ENCODE peak calls at places on chromosomes 4 and X, in nine cellular contexts. J is HepG2, W is mesenchymal stem cell, O is neural progenitor cell, T is GM23248, A is OCI-LY7, C is neuronal stem cell, K is GM23338, R is endothelial cell of umbilical vein. M is an unnamed sample. For H3K4me1, the result is how much of the 10 kb centered on the place peaks cover.

GRCh38 chrX:153802513-153803045 is 8.1 kb downstream of the SSR4 start:
- DNase-seq in O (no peak), K (no peak), C (no peak), J (no peak), A (no peak), W (no peak), R (no peak), T (no peak), M (no peak)

GRCh38 chrX:3263681-3264126 is 82.7 kb downstream of the MXRA5 start:
- DNase-seq in A (no peak), T (peak), O (no peak), J (no peak), R (peak), K (no peak), C (no peak), W (peak), M (no peak)

GRCh38 chr4:86092684-86093083 is 267.2 kb downstream of the MAPK10 start:
- DNase-seq in W (peak), A (no peak), R (peak), T (peak), K (no peak), O (no peak), C (no peak), J (no peak), M (peak)

GRCh38 chr4:10204401-10205058 is 87.9 kb upstream of the WDR1 start:
- DNase-seq in O (no peak), W (no peak), J (no peak), K (no peak), A (no peak), T (peak), C (no peak), R (no peak), M (peak)

GRCh38 chr4:24559032-24559821 is 25.1 kb downstream of the DHX15 start:
- DNase-seq in R (no peak), O (no peak), A (no peak), C (no peak), T (peak), J (no peak), W (no peak), K (peak), M (no peak)

GRCh38 chr4:42519803-42520417 is 122.6 kb downstream of the SHISA3 start:
- DNase-seq in J (peak), A (peak), C (peak), K (peak), R (peak), O (peak), T (peak), W (peak), M (peak)

GRCh38 chrX:43655151-43655676 is 885 bp upstream of the MAOA start:
- DNase-seq in R (peak), K (peak), C (no peak), A (no peak), W (peak), T (peak), J (no peak), O (peak), M (peak)

GRCh38 chr4:41349021-41349420 is 92.3 kb downstream of the UCHL1 start:
- DNase-seq in T (no peak), A (no peak), R (peak), W (no peak), K (no peak), C (no peak), O (no peak), J (no peak), M (no peak)

GRCh38 chr4:110621839-110622751 is 782 bp downstream of the PITX2 start:
- DNase-seq in J (no peak), C (peak), R (no peak), W (peak), T (no peak), A (peak), K (peak), O (peak), M (peak)

GRCh38 chr4:947491-947971 is 15.3 kb downstream of the TMEM175 start:
- DNase-seq in O (no peak), R (no peak), J (no peak), T (no peak), C (no peak), K (no peak), A (no peak), W (no peak), M (peak)

GRCh38 chr4:80446664-80447063 is 111.1 kb downstream of the CFAP299 start:
- DNase-seq in W (no peak), J (no peak), C (no peak), A (no peak), T (peak), O (no peak), R (no peak), K (no peak), M (no peak)

GRCh38 chr4:7161721-7162214 is 30.6 kb upstream of the SORCS2 start:
- DNase-seq in K (no peak), C (no peak), R (no peak), J (no peak), T (peak), W (no peak), A (no peak), O (no peak), M (peak)

GRCh38 chr4:81676552-81676951 is 204.8 kb upstream of the RASGEF1B start:
- DNase-seq in J (no peak), K (no peak), A (no peak), T (no peak), W (no peak), C (no peak), O (no peak), R (no peak), M (no peak)

GRCh38 chr4:175290401-175290800 is 372.2 kb downstream of the ADAM29 start:
- DNase-seq in J (no peak), R (no peak), O (no peak), K (no peak), C (no peak), A (no peak), T (no peak), W (no peak), M (no peak)

GRCh38 chr4:2341911-2342652 is 76.4 kb downstream of the ZFYVE28 start:
- DNase-seq in C (no peak), T (no peak), A (no peak), W (no peak), R (no peak), J (no peak), O (no peak), K (no peak), M (no peak)

GRCh38 chrX:12791253-12792228 is at the start of gene PRPS2:
- DNase-seq in J (peak), A (peak), C (peak), W (peak), R (peak), K (peak), T (peak), O (peak), M (peak)

GRCh38 chr4:140238353-140239041 is 84.5 kb upstream of the MAML3 start:
- DNase-seq in C (peak), A (no peak), O (peak), W (no peak), J (no peak), T (peak), R (peak), K (peak), M (peak)

GRCh38 chr4:86380176-86380724 is 20.4 kb upstream of the MAPK10 start:
- DNase-seq in O (no peak), J (peak), C (no peak), W (no peak), A (no peak), R (no peak), K (no peak), T (no peak), M (no peak)

GRCh38 chr4:159341486-159341885 is 238.6 kb downstream of the RAPGEF2 start:
- DNase-seq in W (peak), T (peak), A (no peak), J (peak), C (no peak), O (no peak), R (no peak), K (no peak), M (no peak)

GRCh38 chr4:7694256-7694775 is 245.3 kb downstream of the AFAP1 start:
- DNase-seq in O (no peak), W (no peak), A (no peak), C (no peak), R (no peak), K (no peak), J (no peak), T (no peak), M (peak)

GRCh38 chrX:120857240-120857639 is 18.4 kb downstream of the CT47B1 start:
- DNase-seq in C (no peak), R (no peak), O (peak), J (no peak), W (no peak), A (peak), T (peak), K (peak), M (no peak)

GRCh38 chrX:49177338-49177833 is 5.7 kb downstream of the PLP2 start:
- DNase-seq in K (no peak), C (no peak), R (no peak), T (no peak), J (no peak), O (no peak), W (no peak), A (no peak), M (peak)

GRCh38 chrX:29728639-29729038 is 486.7 kb upstream of the MAGEB2 start:
- DNase-seq in R (no peak), J (no peak), C (no peak), W (peak), A (no peak), T (no peak), O (no peak), K (no peak), M (peak)

GRCh38 chrX:39814391-39814790 is 283.4 kb downstream of the BCOR start:
- DNase-seq in O (no peak), K (peak), W (no peak), T (peak), R (peak), A (peak), C (no peak), J (no peak), M (peak)

GRCh38 chr4:109079731-109080130 is 222.7 kb downstream of the COL25A1 start:
- DNase-seq in J (no peak), C (no peak), O (no peak), T (no peak), K (no peak), A (no peak), R (peak), W (peak), M (no peak)

GRCh38 chr4:77994194-77994721 is 62.9 kb upstream of the FRAS1 start:
- DNase-seq in J (peak), W (peak), T (peak), K (peak), C (peak), O (peak), R (peak), A (peak), M (peak)

DNA sequence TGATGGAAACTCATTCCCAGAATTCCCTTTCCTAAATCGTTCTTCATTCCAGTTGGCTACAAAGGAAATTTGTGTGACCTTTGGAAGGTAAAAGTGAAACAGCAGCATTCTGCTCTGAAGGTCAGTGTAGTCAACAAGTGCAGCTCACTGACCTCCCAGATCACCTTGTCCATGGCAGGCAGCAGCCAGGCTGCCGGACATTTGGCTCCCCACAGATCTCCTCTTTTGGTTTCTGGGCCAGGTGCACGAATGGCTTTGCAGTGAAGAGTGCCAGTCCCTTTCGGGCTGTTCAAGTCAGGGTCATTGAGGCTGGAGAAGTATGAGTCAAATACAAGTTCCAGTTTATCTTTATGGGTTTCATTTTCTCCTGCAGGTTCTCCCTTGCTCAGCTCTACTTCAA is 14.3 kb downstream of the GPRIN3 start:
- DNase-seq in K (no peak), W (no peak), C (no peak), R (no peak), J (no peak), A (no peak), O (no peak), T (no peak), M (no peak)
- H3K4me1 ChIP-seq in K (under half), W (under half), C (under half), R (under half), J (under half), A (half or more), O (under half), T (under half), M (under half)

GRCh38 chr4:166432842-166433241 is 559.8 kb downstream of the TLL1 start:
- DNase-seq in O (no peak), C (no peak), K (no peak), J (no peak), R (no peak), W (no peak), T (no peak), A (no peak), M (no peak)
- H2AFZ ChIP-seq in O (no peak), C (no peak), K (no peak), J (no peak), R (no peak), W (no peak), T (no peak), A (no peak), M (no peak)

DNA sequence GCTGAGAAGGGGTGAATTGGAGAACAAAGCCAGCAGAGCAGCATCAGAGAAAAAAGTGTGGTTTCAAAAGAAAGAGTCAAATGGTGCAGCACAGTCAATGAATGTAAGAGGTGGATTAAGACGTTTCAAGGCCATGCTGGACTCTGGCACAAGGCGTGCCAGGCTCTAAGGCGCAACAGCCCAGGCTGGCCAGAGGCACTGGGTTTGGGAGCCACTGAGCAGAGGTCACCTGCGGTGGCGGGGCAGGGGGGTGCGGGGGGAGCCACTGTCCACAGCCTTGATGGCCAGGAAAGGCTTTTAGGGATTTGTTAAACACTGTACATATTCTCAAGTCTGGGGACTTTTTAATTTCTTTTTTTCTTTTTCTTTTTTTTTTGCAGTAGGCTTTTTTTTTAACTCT is 222.5 kb upstream of the FAT1 start:
- DNase-seq in J (no peak), T (no peak), O (peak), W (no peak), R (no peak), K (no peak), A (no peak), C (no peak), M (no peak)
- H3K4me1 ChIP-seq in J (half or more), T (under half), O (under half), W (under half), R (under half), K (under half), A (under half), C (under half), M (under half)

GRCh38 chr4:16032871-16033505 is 50.8 kb downstream of the PROM1 start:
- DNase-seq in C (peak), R (peak), T (no peak), K (peak), J (no peak), W (peak), O (peak), A (no peak), M (no peak)
- H2AFZ ChIP-seq in C (peak), R (no peak), T (no peak), K (no peak), J (no peak), W (no peak), O (no peak), A (no peak), M (no peak)

GRCh38 chr4:151362404-151363164 is 37.2 kb upstream of the SH3D19 start:
- DNase-seq in J (peak), C (peak), T (peak), K (peak), O (peak), W (peak), R (peak), A (peak), M (peak)
- H3K4me1 ChIP-seq in J (under half), C (under half), T (under half), K (under half), O (under half), W (under half), R (under half), A (under half), M (under half)

GRCh38 chr4:151799417-151800030 is 38.7 kb upstream of the GATB start:
- DNase-seq in R (no peak), W (no peak), C (no peak), J (no peak), O (no peak), K (no peak), T (no peak), A (no peak), M (no peak)
- H2AFZ ChIP-seq in R (no peak), W (no peak), C (no peak), J (no peak), O (no peak), K (peak), T (no peak), A (no peak), M (no peak)

DNA sequence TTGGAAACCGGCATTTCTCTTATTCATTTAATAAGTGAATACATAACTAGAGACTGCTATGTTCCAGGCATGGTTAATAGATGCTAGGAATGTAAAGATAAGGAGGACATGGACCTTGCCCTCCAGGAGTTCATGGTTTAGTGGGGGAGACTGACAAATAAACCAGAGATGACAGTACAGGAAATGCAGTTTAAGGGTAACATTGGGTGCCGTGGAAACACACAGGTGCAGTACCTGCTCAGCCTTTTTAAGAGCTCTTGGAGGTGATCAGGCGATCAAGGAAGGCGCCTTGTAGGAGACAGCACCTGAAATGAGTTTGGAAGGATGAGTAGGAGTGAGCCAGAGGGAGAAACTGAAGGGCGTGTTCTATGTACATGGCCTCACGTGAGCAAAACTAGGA is 145.8 kb downstream of the AASDH start:
- DNase-seq in W (no peak), R (no peak), A (no peak), J (peak), T (no peak), O (no peak), C (no peak), K (no peak), M (no peak)
- H3K4me1 ChIP-seq in W (under half), R (under half), A (under half), J (half or more), T (under half), O (under half), C (under half), K (under half), M (under half)

M was measured in osteoblast.